ENCODE peak calls at places on chromosomes 13 and 19, in six cellular contexts. One of them, this sample, is unnamed. For H3K4me1, the result is how much of the 10 kb centered on the place peaks cover.

GRCh38 chr19:6402058-6402457 is 9.1 kb upstream of the GTF2F1 start:
- DNase-seq in mesenchymal stem cell: no peak
- DNase-seq in neuronal stem cell: no peak
- DNase-seq in IMR-90: no peak
- DNase-seq in trophoblast cell: no peak
- DNase-seq in H1: no peak
- DNase-seq in this sample: no peak

GRCh38 chr19:4754248-4754647 is 30.6 kb upstream of the DPP9 start:
- DNase-seq in mesenchymal stem cell: peak
- DNase-seq in neuronal stem cell: no peak
- DNase-seq in IMR-90: peak
- DNase-seq in trophoblast cell: no peak
- DNase-seq in H1: no peak
- DNase-seq in this sample: peak

GRCh38 chr19:19860756-19861390 is 4.8 kb upstream of the ZNF253 start:
- DNase-seq in mesenchymal stem cell: no peak
- DNase-seq in neuronal stem cell: peak
- DNase-seq in IMR-90: no peak
- DNase-seq in trophoblast cell: peak
- DNase-seq in H1: peak
- DNase-seq in this sample: peak

GRCh38 chr13:104014803-104015645 is 948.8 kb upstream of the SLC10A2 start:
- DNase-seq in mesenchymal stem cell: peak
- DNase-seq in neuronal stem cell: no peak
- DNase-seq in IMR-90: peak
- DNase-seq in trophoblast cell: no peak
- DNase-seq in H1: no peak
- DNase-seq in this sample: no peak

GRCh38 chr13:44191504-44192171 is 182.0 kb upstream of the SERP2 start:
- DNase-seq in mesenchymal stem cell: peak
- DNase-seq in neuronal stem cell: peak
- DNase-seq in IMR-90: peak
- DNase-seq in trophoblast cell: peak
- DNase-seq in H1: no peak
- DNase-seq in this sample: peak

GRCh38 chr13:30810261-30810701 is 74.9 kb downstream of the ALOX5AP start:
- DNase-seq in mesenchymal stem cell: peak
- DNase-seq in neuronal stem cell: no peak
- DNase-seq in IMR-90: no peak
- DNase-seq in trophoblast cell: no peak
- DNase-seq in H1: no peak
- DNase-seq in this sample: no peak

GRCh38 chr13:39130298-39130697 is 92.0 kb downstream of the NHLRC3 start:
- DNase-seq in mesenchymal stem cell: no peak
- DNase-seq in neuronal stem cell: peak
- DNase-seq in IMR-90: no peak
- DNase-seq in trophoblast cell: no peak
- DNase-seq in H1: no peak
- DNase-seq in this sample: no peak

GRCh38 chr19:48053856-48054255 is 10.0 kb upstream of the CABP5 start:
- DNase-seq in mesenchymal stem cell: no peak
- DNase-seq in neuronal stem cell: no peak
- DNase-seq in IMR-90: no peak
- DNase-seq in trophoblast cell: peak
- DNase-seq in H1: no peak
- DNase-seq in this sample: no peak

GRCh38 chr19:48918801-48919247 is 14.7 kb upstream of the DHDH start:
- DNase-seq in mesenchymal stem cell: peak
- DNase-seq in neuronal stem cell: peak
- DNase-seq in IMR-90: no peak
- DNase-seq in trophoblast cell: no peak
- DNase-seq in H1: peak
- DNase-seq in this sample: peak

GRCh38 chr13:112892759-112893569 is 76.0 kb upstream of the MCF2L start:
- DNase-seq in mesenchymal stem cell: no peak
- DNase-seq in neuronal stem cell: peak
- DNase-seq in IMR-90: no peak
- DNase-seq in trophoblast cell: no peak
- DNase-seq in H1: peak
- DNase-seq in this sample: peak

GRCh38 chr19:38265213-38265861 is 964 bp downstream of the SPINT2 start:
- DNase-seq in mesenchymal stem cell: no peak
- DNase-seq in neuronal stem cell: no peak
- DNase-seq in IMR-90: no peak
- DNase-seq in trophoblast cell: no peak
- DNase-seq in H1: no peak
- DNase-seq in this sample: peak

GRCh38 chr13:27296496-27296895 is 25.9 kb downstream of the RASL11A start:
- DNase-seq in mesenchymal stem cell: no peak
- DNase-seq in neuronal stem cell: no peak
- DNase-seq in IMR-90: no peak
- DNase-seq in trophoblast cell: no peak
- DNase-seq in H1: no peak
- DNase-seq in this sample: no peak

GRCh38 chr19:342801-343421 is 1.7 kb downstream of the MIER2 start:
- DNase-seq in mesenchymal stem cell: peak
- DNase-seq in neuronal stem cell: no peak
- DNase-seq in IMR-90: peak
- DNase-seq in trophoblast cell: no peak
- DNase-seq in H1: no peak
- DNase-seq in this sample: no peak

GRCh38 chr13:30097695-30098094 is 209.7 kb downstream of the KATNAL1 start:
- DNase-seq in mesenchymal stem cell: no peak
- DNase-seq in neuronal stem cell: no peak
- DNase-seq in IMR-90: no peak
- DNase-seq in trophoblast cell: no peak
- DNase-seq in H1: no peak
- DNase-seq in this sample: no peak

GRCh38 chr13:112978561-112979405 is 9.8 kb downstream of the MCF2L start:
- DNase-seq in mesenchymal stem cell: no peak
- DNase-seq in neuronal stem cell: no peak
- DNase-seq in IMR-90: no peak
- DNase-seq in trophoblast cell: no peak
- DNase-seq in H1: no peak
- DNase-seq in this sample: no peak

GRCh38 chr19:1449467-1450442 is at the start of gene APC2:
- DNase-seq in mesenchymal stem cell: peak
- DNase-seq in neuronal stem cell: peak
- DNase-seq in IMR-90: peak
- DNase-seq in trophoblast cell: no peak
- DNase-seq in H1: peak
- DNase-seq in this sample: peak

GRCh38 chr13:113152894-113153809 is 5.3 kb upstream of the PROZ start:
- DNase-seq in mesenchymal stem cell: peak
- DNase-seq in neuronal stem cell: peak
- DNase-seq in IMR-90: no peak
- DNase-seq in trophoblast cell: no peak
- DNase-seq in H1: peak
- DNase-seq in this sample: peak

GRCh38 chr13:47499358-47500150 is 501.5 kb downstream of the SUCLA2 start:
- DNase-seq in mesenchymal stem cell: peak
- DNase-seq in neuronal stem cell: no peak
- DNase-seq in IMR-90: peak
- DNase-seq in trophoblast cell: no peak
- DNase-seq in H1: no peak
- DNase-seq in this sample: no peak

GRCh38 chr19:45646345-45646698 is 7.1 kb upstream of the EML2 start:
- DNase-seq in mesenchymal stem cell: no peak
- DNase-seq in neuronal stem cell: no peak
- DNase-seq in IMR-90: no peak
- DNase-seq in trophoblast cell: no peak
- DNase-seq in H1: no peak
- DNase-seq in this sample: no peak

GRCh38 chr13:44207476-44207875 is 166.1 kb upstream of the SERP2 start:
- DNase-seq in mesenchymal stem cell: no peak
- DNase-seq in neuronal stem cell: no peak
- DNase-seq in IMR-90: no peak
- DNase-seq in trophoblast cell: no peak
- DNase-seq in H1: no peak
- DNase-seq in this sample: no peak

GRCh38 chr19:7216373-7216902 is 77.8 kb downstream of the INSR start:
- DNase-seq in mesenchymal stem cell: no peak
- DNase-seq in neuronal stem cell: no peak
- DNase-seq in IMR-90: no peak
- DNase-seq in trophoblast cell: no peak
- DNase-seq in H1: no peak
- DNase-seq in this sample: no peak

GRCh38 chr13:80235131-80235530 is 105.8 kb downstream of the SPRY2 start:
- DNase-seq in mesenchymal stem cell: peak
- DNase-seq in neuronal stem cell: no peak
- DNase-seq in IMR-90: no peak
- DNase-seq in trophoblast cell: no peak
- DNase-seq in H1: no peak
- DNase-seq in this sample: no peak

GRCh38 chr13:98780972-98781869 is 28.7 kb upstream of the SLC15A1 start:
- DNase-seq in mesenchymal stem cell: no peak
- DNase-seq in neuronal stem cell: no peak
- DNase-seq in IMR-90: no peak
- DNase-seq in trophoblast cell: no peak
- DNase-seq in H1: no peak
- DNase-seq in this sample: no peak
- H4K8ac ChIP-seq in mesenchymal stem cell: no peak
- H4K8ac ChIP-seq in neuronal stem cell: no peak
- H4K8ac ChIP-seq in IMR-90: no peak
- H4K8ac ChIP-seq in trophoblast cell: no peak
- H4K8ac ChIP-seq in H1: no peak
- H4K8ac ChIP-seq in this sample: no peak

GRCh38 chr13:49933511-49933910 is 2.6 kb downstream of the SPRYD7 start:
- DNase-seq in mesenchymal stem cell: peak
- DNase-seq in neuronal stem cell: no peak
- DNase-seq in IMR-90: no peak
- DNase-seq in trophoblast cell: no peak
- DNase-seq in H1: no peak
- DNase-seq in this sample: no peak
- H3K4me1 ChIP-seq in mesenchymal stem cell: under half
- H3K4me1 ChIP-seq in neuronal stem cell: under half
- H3K4me1 ChIP-seq in IMR-90: under half
- H3K4me1 ChIP-seq in trophoblast cell: under half
- H3K4me1 ChIP-seq in H1: under half
- H3K4me1 ChIP-seq in this sample: under half

GRCh38 chr19:54506079-54506478 is 3.4 kb downstream of the LAIR2 start:
- DNase-seq in mesenchymal stem cell: no peak
- DNase-seq in neuronal stem cell: no peak
- DNase-seq in IMR-90: no peak
- DNase-seq in trophoblast cell: peak
- DNase-seq in H1: no peak
- DNase-seq in this sample: no peak
- H3K4me3 ChIP-seq in mesenchymal stem cell: no peak
- H3K4me3 ChIP-seq in neuronal stem cell: no peak
- H3K4me3 ChIP-seq in IMR-90: no peak
- H3K4me3 ChIP-seq in trophoblast cell: no peak
- H3K4me3 ChIP-seq in H1: no peak
- H3K4me3 ChIP-seq in this sample: no peak

DNA sequence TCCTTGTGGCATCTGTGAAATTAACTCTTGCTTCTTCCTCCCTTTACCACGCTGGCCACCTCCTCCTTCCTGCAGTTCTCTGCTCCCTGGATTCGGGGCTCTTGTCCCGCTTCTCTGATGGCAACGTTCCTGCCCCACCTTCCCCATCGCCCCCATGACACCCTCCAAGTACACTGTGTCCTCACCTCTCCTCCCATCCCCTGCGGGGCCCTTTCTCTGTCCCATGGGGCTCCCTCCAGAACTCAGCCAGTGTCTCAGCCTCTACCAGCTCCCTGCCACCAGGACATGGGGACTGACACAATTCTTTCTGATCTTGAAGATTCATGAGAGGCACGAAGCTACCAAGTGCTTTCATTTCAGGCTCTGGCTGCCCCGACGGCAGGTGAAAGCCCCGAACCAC is 9.1 kb downstream of the CARS2 start:
- DNase-seq in mesenchymal stem cell: no peak
- DNase-seq in neuronal stem cell: no peak
- DNase-seq in IMR-90: no peak
- DNase-seq in trophoblast cell: no peak
- DNase-seq in H1: no peak
- DNase-seq in this sample: no peak
- H4K8ac ChIP-seq in mesenchymal stem cell: no peak
- H4K8ac ChIP-seq in neuronal stem cell: no peak
- H4K8ac ChIP-seq in IMR-90: no peak
- H4K8ac ChIP-seq in trophoblast cell: no peak
- H4K8ac ChIP-seq in H1: no peak
- H4K8ac ChIP-seq in this sample: no peak

GRCh38 chr19:46739290-46739771 is 6.5 kb upstream of the FKRP start:
- DNase-seq in mesenchymal stem cell: no peak
- DNase-seq in neuronal stem cell: no peak
- DNase-seq in IMR-90: no peak
- DNase-seq in trophoblast cell: no peak
- DNase-seq in H1: no peak
- DNase-seq in this sample: no peak
- H3K4me1 ChIP-seq in mesenchymal stem cell: under half
- H3K4me1 ChIP-seq in neuronal stem cell: under half
- H3K4me1 ChIP-seq in IMR-90: under half
- H3K4me1 ChIP-seq in trophoblast cell: under half
- H3K4me1 ChIP-seq in H1: under half
- H3K4me1 ChIP-seq in this sample: under half

This sample was measured in mesendoderm.